ENCODE peak calls at places on chromosomes 2 and 18, in six cellular contexts. H, D, A, I, X and Q are unnamed samples.
A peak's percentile ranks its signal among the peaks of the same experiment; 100 is the strongest.

GRCh38 chr2:189096769-189097447 is 82.7 kb downstream of the COL5A2 start:
- DNase-seq in H (peak; percentile 7), D (no peak), A (no peak), I (peak; percentile 61), X (peak; percentile 47), Q (no peak)

GRCh38 chr2:97797355-97797754 is 84.0 kb downstream of the ZAP70 start:
- DNase-seq in H (no peak), D (no peak), A (no peak), I (no peak), X (no peak), Q (no peak)

GRCh38 chr18:46727177-46727576 is 29.7 kb downstream of the ST8SIA5 start:
- DNase-seq in H (no peak), D (no peak), A (no peak), I (no peak), X (no peak), Q (no peak)

GRCh38 chr2:239461551-239462515 is 61.0 kb upstream of the HDAC4 start:
- DNase-seq in H (no peak), D (no peak), A (no peak), I (no peak), X (no peak), Q (no peak)

GRCh38 chr18:42813570-42813969 is 301.9 kb downstream of the RIT2 start:
- DNase-seq in H (no peak), D (no peak), A (no peak), I (no peak), X (no peak), Q (no peak)

GRCh38 chr18:70322928-70323327 is 34.1 kb downstream of the SOCS6 start:
- DNase-seq in H (peak; percentile 19), D (no peak), A (no peak), I (no peak), X (peak; percentile 54), Q (no peak)

GRCh38 chr2:230330725-230331124 is 3.7 kb downstream of the SP140L start:
- DNase-seq in H (no peak), D (peak; percentile 28), A (no peak), I (no peak), X (no peak), Q (no peak)

GRCh38 chr18:21313576-21313975 is 71.5 kb downstream of the GREB1L start:
- DNase-seq in H (no peak), D (no peak), A (no peak), I (no peak), X (no peak), Q (no peak)

GRCh38 chr18:79577451-79578395 is 101.9 kb upstream of the CTDP1 start:
- DNase-seq in H (no peak), D (no peak), A (no peak), I (no peak), X (no peak), Q (peak; percentile 90)

GRCh38 chr2:28567076-28567471 is 71.2 kb downstream of the PLB1 start:
- DNase-seq in H (peak; percentile 30), D (no peak), A (no peak), I (no peak), X (no peak), Q (no peak)

GRCh38 chr2:224039770-224040088 is 643 bp upstream of the SERPINE2 start:
- DNase-seq in H (no peak), D (no peak), A (no peak), I (no peak), X (no peak), Q (no peak)

GRCh38 chr2:140580799-140581198 is 1550.0 kb downstream of the LRP1B start:
- DNase-seq in H (no peak), D (no peak), A (no peak), I (no peak), X (no peak), Q (no peak)

GRCh38 chr2:36059684-36060083 is 295.9 kb upstream of the CRIM1 start:
- DNase-seq in H (no peak), D (no peak), A (peak; percentile 54), I (peak; percentile 9), X (no peak), Q (peak; percentile 84)

GRCh38 chr18:56316727-56317126 is 321.7 kb downstream of the TXNL1 start:
- DNase-seq in H (no peak), D (no peak), A (no peak), I (no peak), X (no peak), Q (no peak)

GRCh38 chr2:198691236-198691635 is 766.5 kb downstream of the SATB2 start:
- DNase-seq in H (no peak), D (no peak), A (no peak), I (no peak), X (no peak), Q (no peak)

GRCh38 chr2:114742245-114742644 is 299.8 kb downstream of the DPP10 start:
- DNase-seq in H (no peak), D (no peak), A (no peak), I (no peak), X (no peak), Q (no peak)

GRCh38 chr2:202060218-202060617 is 12.8 kb upstream of the KIAA2012 start:
- DNase-seq in H (no peak), D (no peak), A (no peak), I (no peak), X (no peak), Q (no peak)

GRCh38 chr18:37322497-37323035 is 243.0 kb downstream of the CELF4 start:
- DNase-seq in H (peak; percentile 17), D (peak; percentile 71), A (no peak), I (peak; percentile 17), X (peak; percentile 31), Q (peak; percentile 38)

GRCh38 chr2:121944072-121944829 is 188.8 kb downstream of the TSN start:
- DNase-seq in H (peak; percentile 14), D (no peak), A (no peak), I (no peak), X (no peak), Q (peak; percentile 50)

GRCh38 chr2:25290811-25291510 is 50.8 kb downstream of the DNMT3A start:
- DNase-seq in H (no peak), D (no peak), A (no peak), I (peak; percentile 89), X (no peak), Q (no peak)

GRCh38 chr2:242060212-242060835 is 190.8 kb downstream of the RTP5 start:
- DNase-seq in H (no peak), D (no peak), A (no peak), I (peak; percentile 37), X (no peak), Q (no peak)

GRCh38 chr18:25109484-25109883 is 242.5 kb downstream of the ZNF521 start:
- DNase-seq in H (no peak), D (no peak), A (no peak), I (no peak), X (no peak), Q (no peak)

GRCh38 chr2:75108937-75109482 is 90.3 kb downstream of the TACR1 start:
- DNase-seq in H (no peak), D (no peak), A (no peak), I (no peak), X (no peak), Q (no peak)

GRCh38 chr2:98484652-98485452 is 40.2 kb downstream of the INPP4A start:
- DNase-seq in H (no peak), D (no peak), A (no peak), I (no peak), X (no peak), Q (no peak)

GRCh38 chr18:48330016-48330991 is 78.9 kb downstream of the ZBTB7C start:
- DNase-seq in H (peak; percentile 32), D (no peak), A (no peak), I (no peak), X (no peak), Q (no peak)

GRCh38 chr2:232331071-232331470 is 47.5 kb upstream of the ALPP start:
- DNase-seq in H (no peak), D (no peak), A (no peak), I (no peak), X (no peak), Q (no peak)

GRCh38 chr2:6314218-6314855 is 551.4 kb downstream of the CMPK2 start:
- DNase-seq in H (no peak), D (no peak), A (no peak), I (no peak), X (no peak), Q (no peak)

GRCh38 chr2:162153608-162154224 is 1.7 kb upstream of the GCG start:
- DNase-seq in H (peak; percentile 12), D (peak; percentile 12), A (no peak), I (peak; percentile 66), X (peak; percentile 56), Q (peak; percentile 73)

GRCh38 chr2:68837164-68837860 is 33.9 kb downstream of the BMP10 start:
- DNase-seq in H (peak; percentile 66), D (peak; percentile 70), A (peak; percentile 13), I (peak; percentile 73), X (peak; percentile 55), Q (peak; percentile 33)

GRCh38 chr18:49618741-49619392 is 57.0 kb downstream of the LIPG start:
- DNase-seq in H (no peak), D (no peak), A (no peak), I (peak; percentile 55), X (no peak), Q (no peak)

GRCh38 chr2:37672104-37672869 is 845 bp upstream of the CDC42EP3 start:
- DNase-seq in H (peak; percentile 91), D (peak; percentile 70), A (no peak), I (peak; percentile 85), X (peak; percentile 34), Q (peak; percentile 98)

GRCh38 chr2:37670378-37671012 is 947 bp downstream of the CDC42EP3 start:
- DNase-seq in H (no peak), D (no peak), A (no peak), I (peak; percentile 49), X (no peak), Q (no peak)

GRCh38 chr2:37671013-37671815 is at the start of gene CDC42EP3:
- DNase-seq in H (peak; percentile 77), D (peak; percentile 73), A (no peak), I (peak; percentile 48), X (no peak), Q (peak; percentile 82)

GRCh38 chr2:37672870-37673184 is 1.4 kb upstream of the CDC42EP3 start:
- DNase-seq in H (no peak), D (no peak), A (no peak), I (no peak), X (no peak), Q (no peak)

DNA sequence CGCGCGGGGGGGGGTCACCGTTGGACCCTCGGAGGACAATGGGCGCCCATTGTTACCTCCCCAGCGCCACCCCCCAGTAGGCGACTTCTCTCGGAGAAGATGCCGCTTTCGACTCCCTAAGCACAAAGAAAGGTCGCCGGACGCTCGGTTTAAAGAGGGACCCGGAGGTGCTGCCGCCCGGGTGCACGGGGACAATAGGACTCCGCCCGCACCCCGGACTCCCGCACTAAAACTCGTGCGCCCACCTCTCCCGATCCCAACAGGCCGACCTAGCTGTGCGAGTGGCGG is 318 bp upstream of the CDC42EP3 start:
- DNase-seq in H (peak; percentile 67), D (no peak), A (no peak), I (no peak), X (no peak), Q (no peak)
- TF ChIP-seq POLR2A in H (no peak), D (no peak), A (no peak), I (no peak), X (no peak), Q (no peak)

GRCh38 chr18:30763913-30764350 is 278.6 kb downstream of the DSC3 start:
- DNase-seq in H (no peak), D (no peak), A (no peak), I (no peak), X (no peak), Q (no peak)
- H3K4me3 ChIP-seq in H (no peak overlapping the region), D (no peak overlapping the region), A (no peak overlapping the region), I (no peak overlapping the region), X (no peak overlapping the region), Q (no peak overlapping the region)

GRCh38 chr2:15412309-15412708 is 148.8 kb downstream of the NBAS start:
- DNase-seq in H (no peak), D (no peak), A (no peak), I (no peak), X (no peak), Q (no peak)
- TF ChIP-seq MYC in H (no peak), D (no peak), A (no peak), I (no peak), X (no peak), Q (no peak)

GRCh38 chr18:57586243-57587049 is at the start of gene FECH:
- DNase-seq in H (peak; percentile 40), D (peak; percentile 66), A (no peak), I (peak; percentile 76), X (peak; percentile 35), Q (peak; percentile 62)
- TF ChIP-seq POLR2A in H (peak; percentile 82), D (peak; percentile 65), A (peak; percentile 90), I (peak; percentile 74), X (peak; percentile 77), Q (peak; percentile 17)